ENCODE peak calls at places on chromosomes 3 and 15, in five cellular contexts. One of them, this sample, is unnamed.

GRCh38 chr3:32557640-32558352 is 12.9 kb downstream of the DYNC1LI1 start:
- DNase-seq in stomach: no peak
- DNase-seq in tibial artery: no peak
- DNase-seq in dorsolateral prefrontal cortex: no peak
- DNase-seq in CD8-positive, alpha-beta memory T cell: no peak
- DNase-seq in this sample: no peak

GRCh38 chr3:178536271-178537079 is at the start of gene KCNMB2:
- DNase-seq in stomach: no peak
- DNase-seq in CD8-positive, alpha-beta memory T cell: no peak
- DNase-seq in tibial artery: no peak
- DNase-seq in dorsolateral prefrontal cortex: no peak
- DNase-seq in this sample: no peak

GRCh38 chr3:15505412-15506165 is 15.9 kb downstream of the COLQ start:
- DNase-seq in stomach: no peak
- DNase-seq in CD8-positive, alpha-beta memory T cell: no peak
- DNase-seq in dorsolateral prefrontal cortex: no peak
- DNase-seq in tibial artery: no peak
- DNase-seq in this sample: no peak

GRCh38 chr3:102454101-102454625 is 19.3 kb downstream of the ZPLD1 start:
- DNase-seq in stomach: no peak
- DNase-seq in CD8-positive, alpha-beta memory T cell: no peak
- DNase-seq in dorsolateral prefrontal cortex: no peak
- DNase-seq in tibial artery: no peak
- DNase-seq in this sample: no peak

GRCh38 chr3:164498917-164499316 is 579.4 kb downstream of the SI start:
- DNase-seq in CD8-positive, alpha-beta memory T cell: no peak
- DNase-seq in tibial artery: no peak
- DNase-seq in dorsolateral prefrontal cortex: no peak
- DNase-seq in stomach: no peak
- DNase-seq in this sample: no peak

GRCh38 chr15:36798789-36799188 is 219.4 kb downstream of the CDIN1 start:
- DNase-seq in stomach: no peak
- DNase-seq in dorsolateral prefrontal cortex: no peak
- DNase-seq in tibial artery: no peak
- DNase-seq in CD8-positive, alpha-beta memory T cell: no peak
- DNase-seq in this sample: no peak

GRCh38 chr3:151315136-151315535 is 1.5 kb downstream of the GPR87 start:
- DNase-seq in dorsolateral prefrontal cortex: no peak
- DNase-seq in stomach: no peak
- DNase-seq in tibial artery: no peak
- DNase-seq in CD8-positive, alpha-beta memory T cell: no peak
- DNase-seq in this sample: no peak

GRCh38 chr15:85541744-85542143 is 161.3 kb downstream of the AKAP13 start:
- DNase-seq in dorsolateral prefrontal cortex: no peak
- DNase-seq in stomach: no peak
- DNase-seq in CD8-positive, alpha-beta memory T cell: no peak
- DNase-seq in tibial artery: no peak
- DNase-seq in this sample: no peak

GRCh38 chr3:167684389-167684993 is 30.7 kb upstream of the WDR49 start:
- DNase-seq in stomach: no peak
- DNase-seq in dorsolateral prefrontal cortex: no peak
- DNase-seq in CD8-positive, alpha-beta memory T cell: peak; percentile 47
- DNase-seq in tibial artery: peak; percentile 24
- DNase-seq in this sample: no peak

GRCh38 chr3:325495-325894 is 128.9 kb downstream of the CHL1 start:
- DNase-seq in dorsolateral prefrontal cortex: no peak
- DNase-seq in tibial artery: no peak
- DNase-seq in stomach: no peak
- DNase-seq in CD8-positive, alpha-beta memory T cell: no peak
- DNase-seq in this sample: no peak

GRCh38 chr3:107663266-107663665 is 140.5 kb downstream of the BBX start:
- DNase-seq in CD8-positive, alpha-beta memory T cell: no peak
- DNase-seq in dorsolateral prefrontal cortex: no peak
- DNase-seq in stomach: no peak
- DNase-seq in tibial artery: no peak
- DNase-seq in this sample: no peak

GRCh38 chr3:112671930-112672715 is 31.2 kb upstream of the CCDC80 start:
- DNase-seq in CD8-positive, alpha-beta memory T cell: no peak
- DNase-seq in stomach: no peak
- DNase-seq in dorsolateral prefrontal cortex: no peak
- DNase-seq in tibial artery: no peak
- DNase-seq in this sample: no peak

GRCh38 chr3:5017953-5018531 is 38.8 kb downstream of the BHLHE40 start:
- DNase-seq in dorsolateral prefrontal cortex: no peak
- DNase-seq in stomach: peak; percentile 59
- DNase-seq in tibial artery: peak; percentile 89
- DNase-seq in CD8-positive, alpha-beta memory T cell: no peak
- DNase-seq in this sample: no peak
- H3K27ac ChIP-seq in dorsolateral prefrontal cortex: no peak overlapping the region
- H3K27ac ChIP-seq in stomach: peak overlapping the region; percentile 69
- H3K27ac ChIP-seq in tibial artery: peak overlapping the region; percentile 80
- H3K27ac ChIP-seq in CD8-positive, alpha-beta memory T cell: peak overlapping the region; percentile 44
- H3K27ac ChIP-seq in this sample: no peak overlapping the region

GRCh38 chr3:48240711-48241491 is at the start of gene ZNF589:
- DNase-seq in stomach: peak; percentile 97
- DNase-seq in dorsolateral prefrontal cortex: peak; percentile 86
- DNase-seq in tibial artery: peak; percentile 90
- DNase-seq in CD8-positive, alpha-beta memory T cell: peak; percentile 98
- DNase-seq in this sample: peak; percentile 74
- H3K27ac ChIP-seq in stomach: peak within 1 kb of the TSS; percentile 88
- H3K27ac ChIP-seq in dorsolateral prefrontal cortex: peak within 1 kb of the TSS; percentile 46
- H3K27ac ChIP-seq in tibial artery: peak within 1 kb of the TSS; percentile 84
- H3K27ac ChIP-seq in CD8-positive, alpha-beta memory T cell: peak within 1 kb of the TSS; percentile 84
- H3K27ac ChIP-seq in this sample: peak within 1 kb of the TSS; percentile 79

GRCh38 chr3:4223783-4224182 is 79.4 kb upstream of the SETMAR start:
- DNase-seq in dorsolateral prefrontal cortex: no peak
- DNase-seq in tibial artery: no peak
- DNase-seq in CD8-positive, alpha-beta memory T cell: no peak
- DNase-seq in stomach: no peak
- DNase-seq in this sample: no peak

GRCh38 chr3:4222574-4222973 is 80.6 kb upstream of the SETMAR start:
- DNase-seq in dorsolateral prefrontal cortex: no peak
- DNase-seq in CD8-positive, alpha-beta memory T cell: no peak
- DNase-seq in stomach: no peak
- DNase-seq in tibial artery: no peak
- DNase-seq in this sample: no peak

GRCh38 chr3:4218426-4219226 is 84.5 kb upstream of the SETMAR start:
- DNase-seq in CD8-positive, alpha-beta memory T cell: no peak
- DNase-seq in tibial artery: no peak
- DNase-seq in stomach: no peak
- DNase-seq in dorsolateral prefrontal cortex: no peak
- DNase-seq in this sample: peak; percentile 20

GRCh38 chr3:4220050-4220449 is 83.1 kb upstream of the SETMAR start:
- DNase-seq in stomach: no peak
- DNase-seq in CD8-positive, alpha-beta memory T cell: no peak
- DNase-seq in dorsolateral prefrontal cortex: no peak
- DNase-seq in tibial artery: no peak
- DNase-seq in this sample: no peak

DNA sequence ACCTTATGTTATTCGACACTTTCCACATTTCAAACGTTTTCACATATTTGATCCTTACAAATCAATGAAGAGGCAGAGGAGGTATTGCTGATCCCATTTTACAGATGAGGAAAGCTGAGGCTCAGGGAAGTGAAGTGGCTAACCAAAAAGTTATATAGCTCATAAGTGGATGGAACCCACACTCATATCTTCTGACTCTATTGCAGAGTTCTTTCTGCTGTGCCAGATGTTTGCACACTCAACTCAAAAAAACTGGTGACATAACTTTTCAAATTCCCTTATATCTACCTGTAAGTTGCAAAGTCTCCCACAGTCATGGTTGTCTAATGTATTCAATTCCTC is 84.0 kb upstream of the SETMAR start:
- DNase-seq in dorsolateral prefrontal cortex: no peak
- DNase-seq in tibial artery: no peak
- DNase-seq in stomach: no peak
- DNase-seq in CD8-positive, alpha-beta memory T cell: no peak
- DNase-seq in this sample: no peak
- H3K27ac ChIP-seq in dorsolateral prefrontal cortex: no peak overlapping the region
- H3K27ac ChIP-seq in tibial artery: no peak overlapping the region
- H3K27ac ChIP-seq in stomach: no peak overlapping the region
- H3K27ac ChIP-seq in CD8-positive, alpha-beta memory T cell: no peak overlapping the region
- H3K27ac ChIP-seq in this sample: no peak overlapping the region

DNA sequence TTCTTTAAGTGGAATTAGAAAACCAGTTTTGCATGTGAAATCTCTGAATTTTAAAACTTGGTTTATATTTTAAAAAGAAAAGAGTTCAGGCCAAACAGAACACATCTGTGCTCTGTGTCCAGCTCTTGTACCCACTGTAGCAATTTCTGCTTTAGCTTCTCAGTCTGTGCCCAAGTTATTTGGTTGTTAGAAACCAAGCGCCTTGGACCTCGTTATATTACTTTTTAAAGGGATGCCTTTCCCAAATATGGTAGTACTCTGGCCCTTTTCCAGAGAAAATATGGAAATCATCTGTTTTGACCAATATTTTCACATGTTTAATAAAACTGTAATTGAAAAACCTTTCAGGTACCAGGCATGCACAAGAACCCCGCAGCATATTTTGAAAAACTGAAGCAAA is 27.3 kb downstream of the TGFBR2 start:
- DNase-seq in stomach: no peak
- DNase-seq in dorsolateral prefrontal cortex: no peak
- DNase-seq in tibial artery: no peak
- DNase-seq in CD8-positive, alpha-beta memory T cell: no peak
- DNase-seq in this sample: no peak
- H3K27ac ChIP-seq in stomach: no peak overlapping the region
- H3K27ac ChIP-seq in dorsolateral prefrontal cortex: no peak overlapping the region
- H3K27ac ChIP-seq in tibial artery: peak overlapping the region; percentile 24
- H3K27ac ChIP-seq in CD8-positive, alpha-beta memory T cell: no peak overlapping the region
- H3K27ac ChIP-seq in this sample: no peak overlapping the region

GRCh38 chr3:86797946-86798345 is 193.0 kb downstream of the VGLL3 start:
- DNase-seq in tibial artery: no peak
- DNase-seq in CD8-positive, alpha-beta memory T cell: no peak
- DNase-seq in stomach: no peak
- DNase-seq in dorsolateral prefrontal cortex: no peak
- DNase-seq in this sample: no peak

GRCh38 chr3:86792316-86792715 is 198.6 kb downstream of the VGLL3 start:
- DNase-seq in tibial artery: no peak
- DNase-seq in stomach: no peak
- DNase-seq in dorsolateral prefrontal cortex: no peak
- DNase-seq in CD8-positive, alpha-beta memory T cell: no peak
- DNase-seq in this sample: no peak

GRCh38 chr3:86788371-86788770 is 202.6 kb downstream of the VGLL3 start:
- DNase-seq in dorsolateral prefrontal cortex: no peak
- DNase-seq in tibial artery: no peak
- DNase-seq in stomach: no peak
- DNase-seq in CD8-positive, alpha-beta memory T cell: no peak
- DNase-seq in this sample: no peak

GRCh38 chr3:86794336-86795065 is 196.4 kb downstream of the VGLL3 start:
- DNase-seq in dorsolateral prefrontal cortex: no peak
- DNase-seq in stomach: no peak
- DNase-seq in tibial artery: no peak
- DNase-seq in CD8-positive, alpha-beta memory T cell: no peak
- DNase-seq in this sample: no peak

GRCh38 chr3:86793786-86794185 is 197.2 kb downstream of the VGLL3 start:
- DNase-seq in stomach: no peak
- DNase-seq in tibial artery: no peak
- DNase-seq in CD8-positive, alpha-beta memory T cell: no peak
- DNase-seq in dorsolateral prefrontal cortex: no peak
- DNase-seq in this sample: no peak
- H3K27ac ChIP-seq in stomach: no peak overlapping the region
- H3K27ac ChIP-seq in tibial artery: peak overlapping the region; percentile 85
- H3K27ac ChIP-seq in CD8-positive, alpha-beta memory T cell: no peak overlapping the region
- H3K27ac ChIP-seq in dorsolateral prefrontal cortex: no peak overlapping the region
- H3K27ac ChIP-seq in this sample: no peak overlapping the region

This sample was measured in substantia nigra.